ENCODE peak calls at places on chromosomes 11 and 22, in five cellular contexts. One of them, this sample, is unnamed.

GRCh38 chr11:119730789-119731386 is 1.9 kb upstream of the NECTIN1 start:
- DNase-seq in HepG2: no peak
- DNase-seq in SK-N-SH: peak; percentile 48
- DNase-seq in HCT116: no peak
- DNase-seq in GM12878: no peak
- DNase-seq in this sample: no peak

GRCh38 chr11:99739464-99740089 is 718.8 kb downstream of the CNTN5 start:
- DNase-seq in HepG2: peak; percentile 17
- DNase-seq in SK-N-SH: peak; percentile 51
- DNase-seq in HCT116: no peak
- DNase-seq in GM12878: no peak
- DNase-seq in this sample: peak; percentile 69

GRCh38 chr11:89487016-89487415 is 4.2 kb downstream of the NOX4 start:
- DNase-seq in HepG2: no peak
- DNase-seq in SK-N-SH: no peak
- DNase-seq in HCT116: no peak
- DNase-seq in GM12878: no peak
- DNase-seq in this sample: no peak

GRCh38 chr11:132099692-132100091 is 729.3 kb downstream of the NTM start:
- DNase-seq in HepG2: no peak
- DNase-seq in SK-N-SH: peak; percentile 27
- DNase-seq in HCT116: no peak
- DNase-seq in GM12878: no peak
- DNase-seq in this sample: no peak

GRCh38 chr11:74720596-74721478 is 10.4 kb downstream of the CHRDL2 start:
- DNase-seq in HepG2: no peak
- DNase-seq in SK-N-SH: no peak
- DNase-seq in HCT116: no peak
- DNase-seq in GM12878: no peak
- DNase-seq in this sample: no peak

GRCh38 chr11:114147389-114148382 is 88.2 kb downstream of the ZBTB16 start:
- DNase-seq in HepG2: no peak
- DNase-seq in SK-N-SH: no peak
- DNase-seq in HCT116: no peak
- DNase-seq in GM12878: no peak
- DNase-seq in this sample: peak; percentile 37

GRCh38 chr22:40922484-40923303 is 28.5 kb upstream of the RBX1 start:
- DNase-seq in HepG2: peak; percentile 40
- DNase-seq in SK-N-SH: peak; percentile 25
- DNase-seq in HCT116: peak; percentile 29
- DNase-seq in GM12878: peak; percentile 47
- DNase-seq in this sample: peak; percentile 9

GRCh38 chr11:106959386-106959785 is 58.9 kb downstream of the GUCY1A2 start:
- DNase-seq in HepG2: no peak
- DNase-seq in SK-N-SH: no peak
- DNase-seq in HCT116: no peak
- DNase-seq in GM12878: no peak
- DNase-seq in this sample: no peak

GRCh38 chr22:43624144-43624998 is 187.7 kb downstream of the EFCAB6 start:
- DNase-seq in HepG2: peak; percentile 17
- DNase-seq in SK-N-SH: no peak
- DNase-seq in HCT116: no peak
- DNase-seq in GM12878: no peak
- DNase-seq in this sample: no peak

GRCh38 chr11:75969626-75970308 is 154.8 kb downstream of the UVRAG start:
- DNase-seq in HepG2: no peak
- DNase-seq in SK-N-SH: no peak
- DNase-seq in HCT116: no peak
- DNase-seq in GM12878: no peak
- DNase-seq in this sample: no peak
- TF ChIP-seq JUND in HepG2: no peak
- TF ChIP-seq JUND in SK-N-SH: peak; percentile 35
- TF ChIP-seq JUND in HCT116: no peak
- TF ChIP-seq JUND in GM12878: no peak
- TF ChIP-seq JUND in this sample: no peak

GRCh38 chr22:19625331-19626041 is 88.8 kb upstream of the SEPTIN5 start:
- DNase-seq in HepG2: no peak
- DNase-seq in SK-N-SH: no peak
- DNase-seq in HCT116: no peak
- DNase-seq in GM12878: no peak
- DNase-seq in this sample: no peak
- TF ChIP-seq JUND in HepG2: no peak
- TF ChIP-seq JUND in SK-N-SH: no peak
- TF ChIP-seq JUND in HCT116: no peak
- TF ChIP-seq JUND in GM12878: no peak
- TF ChIP-seq JUND in this sample: no peak

DNA sequence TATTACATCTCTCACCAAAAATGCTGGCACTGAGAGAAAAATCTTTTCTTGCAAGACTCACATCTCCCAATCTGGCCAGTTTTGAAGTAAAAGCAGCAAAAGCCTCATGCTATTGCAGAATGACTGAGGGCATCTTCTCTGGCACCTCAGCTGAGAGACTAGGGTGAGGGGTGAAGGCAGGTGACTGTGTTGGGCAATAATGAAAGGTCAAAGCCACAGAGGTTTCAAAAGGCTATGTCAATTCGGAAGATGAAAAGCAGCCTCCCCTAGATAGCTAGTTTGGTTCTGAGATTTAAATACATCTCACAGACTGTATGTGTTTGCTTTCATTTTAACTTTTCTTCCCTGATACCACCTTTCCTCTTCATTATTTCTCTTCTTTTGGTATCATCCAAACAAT is 292.2 kb upstream of the RAG2 start:
- DNase-seq in HepG2: no peak
- DNase-seq in SK-N-SH: no peak
- DNase-seq in HCT116: no peak
- DNase-seq in GM12878: no peak
- DNase-seq in this sample: no peak
- TF ChIP-seq JUND in HepG2: no peak
- TF ChIP-seq JUND in SK-N-SH: no peak
- TF ChIP-seq JUND in HCT116: no peak
- TF ChIP-seq JUND in GM12878: no peak
- TF ChIP-seq JUND in this sample: no peak

GRCh38 chr11:6127881-6128280 is 20.4 kb downstream of the OR56B4 start:
- DNase-seq in HepG2: no peak
- DNase-seq in SK-N-SH: no peak
- DNase-seq in HCT116: no peak
- DNase-seq in GM12878: no peak
- DNase-seq in this sample: no peak
- TF ChIP-seq JUND in HepG2: no peak
- TF ChIP-seq JUND in SK-N-SH: no peak
- TF ChIP-seq JUND in HCT116: no peak
- TF ChIP-seq JUND in GM12878: no peak
- TF ChIP-seq JUND in this sample: no peak

GRCh38 chr22:45775569-45776312 is 104.1 kb downstream of the ATXN10 start:
- DNase-seq in HepG2: no peak
- DNase-seq in SK-N-SH: no peak
- DNase-seq in HCT116: no peak
- DNase-seq in GM12878: peak; percentile 72
- DNase-seq in this sample: no peak
- TF ChIP-seq JUND in HepG2: no peak
- TF ChIP-seq JUND in SK-N-SH: no peak
- TF ChIP-seq JUND in HCT116: no peak
- TF ChIP-seq JUND in GM12878: no peak
- TF ChIP-seq JUND in this sample: no peak

GRCh38 chr11:101444851-101445250 is 139.0 kb downstream of the TRPC6 start:
- DNase-seq in HepG2: no peak
- DNase-seq in SK-N-SH: no peak
- DNase-seq in HCT116: no peak
- DNase-seq in GM12878: no peak
- DNase-seq in this sample: no peak

GRCh38 chr11:101446238-101446637 is 137.6 kb downstream of the TRPC6 start:
- DNase-seq in HepG2: no peak
- DNase-seq in SK-N-SH: no peak
- DNase-seq in HCT116: no peak
- DNase-seq in GM12878: no peak
- DNase-seq in this sample: no peak

GRCh38 chr11:101448881-101449442 is 134.8 kb downstream of the TRPC6 start:
- DNase-seq in HepG2: no peak
- DNase-seq in SK-N-SH: no peak
- DNase-seq in HCT116: no peak
- DNase-seq in GM12878: no peak
- DNase-seq in this sample: no peak

GRCh38 chr11:101445761-101446160 is 138.0 kb downstream of the TRPC6 start:
- DNase-seq in HepG2: no peak
- DNase-seq in SK-N-SH: no peak
- DNase-seq in HCT116: no peak
- DNase-seq in GM12878: no peak
- DNase-seq in this sample: no peak

GRCh38 chr11:101446726-101447125 is 137.1 kb downstream of the TRPC6 start:
- DNase-seq in HepG2: no peak
- DNase-seq in SK-N-SH: no peak
- DNase-seq in HCT116: no peak
- DNase-seq in GM12878: no peak
- DNase-seq in this sample: no peak
- TF ChIP-seq JUND in HepG2: no peak
- TF ChIP-seq JUND in SK-N-SH: no peak
- TF ChIP-seq JUND in HCT116: no peak
- TF ChIP-seq JUND in GM12878: no peak
- TF ChIP-seq JUND in this sample: no peak